ENCODE peak calls at places on chromosomes 13 and 19, in four cellular contexts. One of them, this sample, is unnamed.

GRCh38 chr13:25679154-25679553 is 307.4 kb downstream of the ATP8A2 start:
- DNase-seq in NB4: no peak
- DNase-seq in astrocyte: no peak
- DNase-seq in left ventricle myocardium inferior: no peak
- DNase-seq in this sample: no peak

GRCh38 chr13:46844431-46844830 is 47.5 kb upstream of the ESD start:
- DNase-seq in NB4: no peak
- DNase-seq in astrocyte: no peak
- DNase-seq in left ventricle myocardium inferior: no peak
- DNase-seq in this sample: no peak

GRCh38 chr13:109600078-109600477 is 186.3 kb downstream of the IRS2 start:
- DNase-seq in NB4: no peak
- DNase-seq in astrocyte: no peak
- DNase-seq in left ventricle myocardium inferior: no peak
- DNase-seq in this sample: no peak

GRCh38 chr13:30905932-30906383 is at the start of gene MEDAG:
- DNase-seq in NB4: no peak
- DNase-seq in astrocyte: peak
- DNase-seq in left ventricle myocardium inferior: peak
- DNase-seq in this sample: no peak

GRCh38 chr19:46943150-46943946 is 76.3 kb upstream of the NPAS1 start:
- DNase-seq in NB4: no peak
- DNase-seq in astrocyte: no peak
- DNase-seq in left ventricle myocardium inferior: no peak
- DNase-seq in this sample: no peak

GRCh38 chr19:11347546-11347945 is 1.2 kb downstream of the CCDC159 start:
- DNase-seq in NB4: no peak
- DNase-seq in astrocyte: no peak
- DNase-seq in left ventricle myocardium inferior: no peak
- DNase-seq in this sample: no peak

GRCh38 chr19:45079063-45079910 is at the start of gene GEMIN7:
- DNase-seq in NB4: peak
- DNase-seq in astrocyte: peak
- DNase-seq in left ventricle myocardium inferior: peak
- DNase-seq in this sample: no peak

GRCh38 chr13:112376050-112376681 is at the start of gene SPACA7:
- DNase-seq in NB4: no peak
- DNase-seq in astrocyte: no peak
- DNase-seq in left ventricle myocardium inferior: no peak
- DNase-seq in this sample: no peak

GRCh38 chr13:112055032-112055416 is 11.9 kb upstream of the SOX1 start:
- DNase-seq in NB4: no peak
- DNase-seq in astrocyte: no peak
- DNase-seq in left ventricle myocardium inferior: no peak
- DNase-seq in this sample: no peak

GRCh38 chr19:18192673-18193387 is at the start of gene MPV17L2:
- DNase-seq in NB4: peak
- DNase-seq in astrocyte: peak
- DNase-seq in left ventricle myocardium inferior: peak
- DNase-seq in this sample: peak

GRCh38 chr19:1469936-1470863 is 8.8 kb downstream of the C19orf25 start:
- DNase-seq in NB4: no peak
- DNase-seq in astrocyte: no peak
- DNase-seq in left ventricle myocardium inferior: peak
- DNase-seq in this sample: no peak

GRCh38 chr19:34504809-34505291 is 23.3 kb downstream of the WTIP start:
- DNase-seq in NB4: no peak
- DNase-seq in astrocyte: no peak
- DNase-seq in left ventricle myocardium inferior: no peak
- DNase-seq in this sample: no peak

GRCh38 chr13:20197361-20197834 is 4.7 kb upstream of the GJB2 start:
- DNase-seq in NB4: peak
- DNase-seq in astrocyte: peak
- DNase-seq in left ventricle myocardium inferior: no peak
- DNase-seq in this sample: no peak

GRCh38 chr19:7866399-7867091 is 7.6 kb downstream of the PRR36 start:
- DNase-seq in NB4: no peak
- DNase-seq in astrocyte: no peak
- DNase-seq in left ventricle myocardium inferior: no peak
- DNase-seq in this sample: no peak

GRCh38 chr19:47239610-47240296 is 8.8 kb upstream of the BBC3 start:
- DNase-seq in NB4: peak
- DNase-seq in astrocyte: peak
- DNase-seq in left ventricle myocardium inferior: peak
- DNase-seq in this sample: no peak

GRCh38 chr19:48513289-48514122 is 1.9 kb upstream of the LMTK3 start:
- DNase-seq in NB4: peak
- DNase-seq in astrocyte: peak
- DNase-seq in left ventricle myocardium inferior: no peak
- DNase-seq in this sample: no peak

GRCh38 chr19:27966390-27966816 is 1246.5 kb downstream of the UQCRFS1 start:
- DNase-seq in NB4: peak
- DNase-seq in astrocyte: no peak
- DNase-seq in left ventricle myocardium inferior: no peak
- DNase-seq in this sample: no peak

GRCh38 chr13:39876258-39876657 is 220.8 kb downstream of the COG6 start:
- DNase-seq in NB4: peak
- DNase-seq in astrocyte: peak
- DNase-seq in left ventricle myocardium inferior: no peak
- DNase-seq in this sample: no peak

GRCh38 chr19:7528522-7529245 is 6.3 kb downstream of the MCOLN1 start:
- DNase-seq in NB4: no peak
- DNase-seq in astrocyte: no peak
- DNase-seq in left ventricle myocardium inferior: no peak
- DNase-seq in this sample: no peak

GRCh38 chr13:29556742-29557141 is 38.7 kb downstream of the SLC7A1 start:
- DNase-seq in NB4: no peak
- DNase-seq in astrocyte: peak
- DNase-seq in left ventricle myocardium inferior: no peak
- DNase-seq in this sample: no peak

GRCh38 chr13:74675185-74675584 is 541.0 kb upstream of the KLF12 start:
- DNase-seq in NB4: no peak
- DNase-seq in astrocyte: peak
- DNase-seq in left ventricle myocardium inferior: no peak
- DNase-seq in this sample: no peak

GRCh38 chr19:46499692-46500091 is 4.0 kb upstream of the PNMA8B start:
- DNase-seq in NB4: peak
- DNase-seq in astrocyte: no peak
- DNase-seq in left ventricle myocardium inferior: no peak
- DNase-seq in this sample: no peak

GRCh38 chr19:8654591-8655339 is 24.3 kb downstream of the NFILZ start:
- DNase-seq in NB4: peak
- DNase-seq in astrocyte: no peak
- DNase-seq in left ventricle myocardium inferior: peak
- DNase-seq in this sample: no peak

GRCh38 chr19:53878786-53879144 is 3.2 kb upstream of the PRKCG start:
- DNase-seq in NB4: no peak
- DNase-seq in astrocyte: no peak
- DNase-seq in left ventricle myocardium inferior: no peak
- DNase-seq in this sample: no peak
- H3K4me3 ChIP-seq in NB4: peak
- H3K4me3 ChIP-seq in astrocyte: peak
- H3K4me3 ChIP-seq in left ventricle myocardium inferior: peak
- H3K4me3 ChIP-seq in this sample: peak

GRCh38 chr13:57933606-57934005 is 302.1 kb downstream of the PCDH17 start:
- DNase-seq in NB4: no peak
- DNase-seq in astrocyte: peak
- DNase-seq in left ventricle myocardium inferior: no peak
- DNase-seq in this sample: no peak
- TF ChIP-seq CTCF in NB4: no peak
- TF ChIP-seq CTCF in astrocyte: no peak
- TF ChIP-seq CTCF in left ventricle myocardium inferior: no peak
- TF ChIP-seq CTCF in this sample: no peak

GRCh38 chr13:50919291-50919690 is 9.7 kb downstream of the RNASEH2B start:
- DNase-seq in NB4: peak
- DNase-seq in astrocyte: no peak
- DNase-seq in left ventricle myocardium inferior: no peak
- DNase-seq in this sample: no peak

GRCh38 chr13:50916701-50917184 is 7.2 kb downstream of the RNASEH2B start:
- DNase-seq in NB4: peak
- DNase-seq in astrocyte: no peak
- DNase-seq in left ventricle myocardium inferior: peak
- DNase-seq in this sample: no peak

GRCh38 chr13:50915562-50915961 is 6.0 kb downstream of the RNASEH2B start:
- DNase-seq in NB4: peak
- DNase-seq in astrocyte: no peak
- DNase-seq in left ventricle myocardium inferior: no peak
- DNase-seq in this sample: no peak

GRCh38 chr13:50914848-50915247 is 5.3 kb downstream of the RNASEH2B start:
- DNase-seq in NB4: peak
- DNase-seq in astrocyte: peak
- DNase-seq in left ventricle myocardium inferior: no peak
- DNase-seq in this sample: no peak

GRCh38 chr13:50917572-50917971 is 8.0 kb downstream of the RNASEH2B start:
- DNase-seq in NB4: no peak
- DNase-seq in astrocyte: no peak
- DNase-seq in left ventricle myocardium inferior: no peak
- DNase-seq in this sample: no peak
- H3K4me3 ChIP-seq in NB4: no peak
- H3K4me3 ChIP-seq in astrocyte: no peak
- H3K4me3 ChIP-seq in left ventricle myocardium inferior: no peak
- H3K4me3 ChIP-seq in this sample: no peak

GRCh38 chr19:5425260-5425659 is 30.0 kb upstream of the ZNRF4 start:
- DNase-seq in NB4: no peak
- DNase-seq in astrocyte: no peak
- DNase-seq in left ventricle myocardium inferior: no peak
- DNase-seq in this sample: no peak

GRCh38 chr19:5418676-5419075 is 36.5 kb upstream of the ZNRF4 start:
- DNase-seq in NB4: no peak
- DNase-seq in astrocyte: no peak
- DNase-seq in left ventricle myocardium inferior: no peak
- DNase-seq in this sample: no peak

GRCh38 chr19:5423567-5424125 is 31.6 kb upstream of the ZNRF4 start:
- DNase-seq in NB4: no peak
- DNase-seq in astrocyte: no peak
- DNase-seq in left ventricle myocardium inferior: no peak
- DNase-seq in this sample: no peak

GRCh38 chr19:5430237-5430636 is 25.0 kb upstream of the ZNRF4 start:
- DNase-seq in NB4: no peak
- DNase-seq in astrocyte: no peak
- DNase-seq in left ventricle myocardium inferior: no peak
- DNase-seq in this sample: no peak

DNA sequence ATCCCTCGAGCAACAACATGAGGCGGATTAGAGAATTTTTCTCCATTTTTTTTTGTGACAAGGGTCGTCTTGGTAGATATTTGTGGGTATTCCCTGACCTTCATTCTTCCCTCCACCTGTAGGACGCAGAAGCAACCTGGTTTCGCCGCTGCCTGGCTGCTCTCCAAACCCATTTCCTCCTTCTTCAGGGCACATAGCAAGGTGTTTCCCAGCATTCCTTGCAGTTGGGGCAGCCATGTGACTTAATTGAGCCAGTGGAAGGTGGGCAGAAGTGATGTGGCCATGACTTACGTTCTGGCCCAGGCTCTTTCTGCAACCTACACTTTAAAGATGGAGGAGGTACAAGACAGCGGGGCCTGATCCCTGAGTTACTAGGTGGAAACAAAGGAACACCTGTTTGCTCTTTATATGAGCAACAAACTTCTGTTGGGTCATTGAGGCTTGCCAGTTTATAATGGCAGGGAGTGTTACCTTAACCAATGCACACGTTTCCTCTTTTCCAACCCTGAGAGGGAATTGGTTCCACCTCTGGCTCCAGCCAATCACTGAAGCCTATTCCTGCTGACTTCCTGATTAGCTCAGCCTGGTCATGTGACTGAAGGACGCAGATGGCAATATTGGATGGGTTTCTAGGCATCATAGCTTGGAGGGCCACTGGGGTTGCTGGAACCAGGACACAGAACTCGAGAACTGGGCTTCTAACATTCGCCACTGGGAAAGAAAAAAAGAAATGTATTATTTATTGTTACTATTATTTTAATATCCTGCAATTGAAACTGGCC is 30.8 kb upstream of the ZNRF4 start:
- DNase-seq in NB4: no peak
- DNase-seq in astrocyte: no peak
- DNase-seq in left ventricle myocardium inferior: no peak
- DNase-seq in this sample: no peak
- TF ChIP-seq CTCF in NB4: no peak
- TF ChIP-seq CTCF in astrocyte: no peak
- TF ChIP-seq CTCF in left ventricle myocardium inferior: no peak
- TF ChIP-seq CTCF in this sample: no peak